ENCODE peak calls at places on chromosome 7, in six cellular contexts. T, X, P, S, N and V are unnamed samples.

GRCh38 chr7:77516085-77516484 is 21.0 kb upstream of the PTPN12 start:
- DNase-seq in T (no peak), X (no peak), P (no peak), S (no peak), N (no peak), V (no peak)

GRCh38 chr7:139909379-139910050 is 80.5 kb downstream of the TBXAS1 start:
- DNase-seq in T (no peak), X (peak; percentile 71), P (peak; percentile 77), S (no peak), N (no peak), V (peak; percentile 53)

GRCh38 chr7:30805081-30805691 is 34.0 kb downstream of the MINDY4 start:
- DNase-seq in T (no peak), X (no peak), P (no peak), S (no peak), N (no peak), V (no peak)

GRCh38 chr7:136533732-136534131 is 334.7 kb upstream of the CHRM2 start:
- DNase-seq in T (no peak), X (no peak), P (no peak), S (no peak), N (no peak), V (no peak)

GRCh38 chr7:154927624-154928125 is 75.2 kb downstream of the PAXIP1 start:
- DNase-seq in T (peak; percentile 87), X (peak; percentile 92), P (peak; percentile 87), S (no peak), N (peak; percentile 88), V (peak; percentile 94)

GRCh38 chr7:158028290-158028941 is 559.2 kb downstream of the PTPRN2 start:
- DNase-seq in T (peak; percentile 35), X (no peak), P (no peak), S (no peak), N (peak; percentile 79), V (no peak)

GRCh38 chr7:158329686-158330085 is 257.9 kb downstream of the PTPRN2 start:
- DNase-seq in T (no peak), X (no peak), P (no peak), S (no peak), N (no peak), V (no peak)

GRCh38 chr7:154902600-154903082 is 100.3 kb downstream of the PAXIP1 start:
- DNase-seq in T (no peak), X (no peak), P (no peak), S (no peak), N (no peak), V (no peak)

DNA sequence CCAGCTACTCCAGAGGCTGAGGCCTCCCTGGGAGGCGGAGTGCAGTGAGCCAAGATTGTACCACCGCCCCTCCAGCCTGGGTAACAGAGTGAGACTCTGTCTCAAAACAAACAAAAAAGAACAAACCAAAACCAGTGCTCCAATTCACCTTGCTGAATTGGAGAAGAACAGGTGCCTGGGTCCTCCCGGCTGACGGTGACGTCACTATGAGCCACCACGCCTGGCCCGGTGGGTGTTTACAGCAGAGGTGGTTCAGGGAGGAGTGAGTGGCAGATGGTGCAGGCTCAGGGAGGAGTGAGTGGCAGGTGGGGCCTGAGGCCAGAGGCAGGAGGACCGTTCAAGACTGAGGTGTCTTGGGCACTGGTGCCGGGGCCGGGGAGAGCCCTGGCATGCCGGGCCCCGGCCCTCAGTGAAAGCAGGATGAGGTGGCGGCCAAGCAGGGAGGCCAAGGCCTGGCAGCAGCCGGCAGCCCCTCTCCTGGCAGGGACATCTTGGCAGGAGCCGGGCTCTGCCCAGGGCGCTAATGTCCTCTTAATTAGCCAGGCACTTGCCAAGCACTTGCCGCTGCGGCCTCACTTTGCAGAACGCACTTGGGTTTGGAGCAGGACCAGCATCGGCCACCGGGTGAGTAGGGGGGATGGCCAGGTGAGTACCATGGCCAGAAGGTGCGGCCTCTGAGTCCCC is 162.8 kb upstream of the TNRC18 start:
- DNase-seq in T (no peak), X (no peak), P (no peak), S (no peak), N (no peak), V (peak; percentile 70)
- TF ChIP-seq CTCF in T (no peak), X (no peak), P (no peak), S (no peak), N (no peak), V (no peak)

GRCh38 chr7:150453892-150454291 is 3.5 kb downstream of the GIMAP8 start:
- DNase-seq in T (no peak), X (no peak), P (no peak), S (no peak), N (no peak), V (no peak)

GRCh38 chr7:150453186-150453585 is 2.8 kb downstream of the GIMAP8 start:
- DNase-seq in T (no peak), X (no peak), P (no peak), S (no peak), N (no peak), V (no peak)

GRCh38 chr7:150450491-150450992 is at the start of gene GIMAP8:
- DNase-seq in T (peak; percentile 48), X (no peak), P (no peak), S (peak; percentile 78), N (peak; percentile 42), V (no peak)

GRCh38 chr7:150451097-150451793 is 815 bp downstream of the GIMAP8 start:
- DNase-seq in T (peak; percentile 57), X (no peak), P (no peak), S (peak; percentile 74), N (no peak), V (no peak)

DNA sequence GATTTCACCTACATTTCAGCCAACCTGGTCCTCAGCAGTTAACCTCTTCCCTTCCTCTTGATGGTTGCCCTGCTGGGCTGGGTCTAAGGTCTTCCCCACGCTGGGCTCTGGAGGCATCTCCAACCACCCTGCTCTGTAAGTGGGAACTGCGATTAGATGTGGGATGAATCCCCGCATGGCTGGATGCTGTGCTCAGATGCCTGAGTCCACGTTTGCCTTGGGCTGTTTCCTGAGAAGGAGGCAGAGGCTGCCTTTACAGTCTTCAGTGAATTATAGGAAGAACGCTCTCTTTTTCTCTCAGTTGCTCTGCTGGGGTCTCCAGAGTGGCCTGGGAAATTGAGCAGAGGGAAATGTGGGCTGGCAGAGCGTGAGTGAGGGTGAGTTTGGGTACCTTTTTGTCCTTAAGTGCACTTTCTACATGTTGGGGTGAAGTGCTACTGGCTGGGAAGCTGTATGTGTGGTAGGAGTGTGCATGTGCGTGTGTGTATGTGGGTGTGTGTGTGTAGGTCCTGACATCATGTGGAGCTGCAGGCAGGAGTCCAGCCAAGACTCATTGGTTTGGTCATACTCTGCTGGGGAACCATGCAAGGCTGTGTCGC is 1.5 kb downstream of the GIMAP8 start:
- DNase-seq in T (no peak), X (no peak), P (no peak), S (no peak), N (no peak), V (no peak)
- H3K4me3 ChIP-seq in T (peak overlapping the region; percentile 26), X (no peak overlapping the region), P (no peak overlapping the region), S (peak overlapping the region; percentile 41), N (peak overlapping the region; percentile 36), V (no peak overlapping the region)

DNA sequence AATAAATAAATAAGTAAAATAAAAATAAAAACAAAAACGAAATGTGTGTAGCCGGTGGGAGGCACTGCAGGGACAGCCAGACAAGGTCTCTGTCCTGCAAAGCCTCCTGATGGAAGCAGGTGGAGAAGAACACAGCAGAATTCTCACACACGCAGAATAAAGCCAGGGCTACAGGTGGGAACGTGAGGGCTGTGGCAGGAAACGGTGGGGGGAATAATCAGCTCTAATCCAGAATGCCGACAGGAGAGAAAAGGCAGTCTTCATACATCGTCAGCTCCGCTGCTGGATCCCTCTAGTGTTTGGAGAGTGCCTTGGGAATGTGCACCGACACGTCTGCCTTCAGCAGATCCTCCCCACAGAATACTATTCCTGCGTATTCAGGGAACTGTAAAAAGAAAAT is 6.8 kb upstream of the SNX8 start:
- DNase-seq in T (no peak), X (peak; percentile 67), P (peak; percentile 22), S (no peak), N (no peak), V (peak; percentile 74)
- TF ChIP-seq CTCF in T (no peak), X (peak; percentile 25), P (no peak), S (no peak), N (no peak), V (peak; percentile 60)

DNA sequence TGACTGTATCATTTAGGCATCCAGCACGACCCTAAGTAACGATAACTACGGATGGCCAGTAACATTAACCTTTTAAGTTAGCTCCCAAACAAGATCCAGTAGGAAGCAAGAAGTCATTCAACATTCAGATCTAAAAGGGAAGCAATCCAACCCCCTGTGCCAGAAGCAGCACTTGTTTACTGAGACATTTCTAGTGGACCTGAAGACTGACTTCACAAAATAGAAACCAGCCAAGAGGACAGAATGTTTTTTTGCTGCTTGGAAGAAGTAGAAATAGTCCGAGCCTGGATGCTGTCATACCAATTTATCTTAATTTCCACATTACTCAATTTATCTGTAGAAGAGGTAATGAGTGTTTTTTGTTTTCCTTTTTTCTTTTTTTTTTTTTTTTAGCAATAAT is 88.0 kb upstream of the CTTNBP2 start:
- DNase-seq in T (no peak), X (no peak), P (no peak), S (no peak), N (no peak), V (no peak)
- H3K4me3 ChIP-seq in T (no peak overlapping the region), X (no peak overlapping the region), P (no peak overlapping the region), S (no peak overlapping the region), N (no peak overlapping the region), V (no peak overlapping the region)

GRCh38 chr7:152553671-152554317 is 118.0 kb upstream of the KMT2C start:
- DNase-seq in T (no peak), X (no peak), P (no peak), S (no peak), N (no peak), V (no peak)
- TF ChIP-seq CTCF in T (no peak), X (no peak), P (no peak), S (no peak), N (no peak), V (no peak)

GRCh38 chr7:97026705-97027426 is 2.2 kb upstream of the DLX5 start:
- DNase-seq in T (no peak), X (no peak), P (no peak), S (no peak), N (no peak), V (no peak)
- H3K4me3 ChIP-seq in T (peak overlapping the region; percentile 0), X (peak overlapping the region; percentile 56), P (no peak overlapping the region), S (no peak overlapping the region), N (peak overlapping the region; percentile 24), V (peak overlapping the region; percentile 29)

DNA sequence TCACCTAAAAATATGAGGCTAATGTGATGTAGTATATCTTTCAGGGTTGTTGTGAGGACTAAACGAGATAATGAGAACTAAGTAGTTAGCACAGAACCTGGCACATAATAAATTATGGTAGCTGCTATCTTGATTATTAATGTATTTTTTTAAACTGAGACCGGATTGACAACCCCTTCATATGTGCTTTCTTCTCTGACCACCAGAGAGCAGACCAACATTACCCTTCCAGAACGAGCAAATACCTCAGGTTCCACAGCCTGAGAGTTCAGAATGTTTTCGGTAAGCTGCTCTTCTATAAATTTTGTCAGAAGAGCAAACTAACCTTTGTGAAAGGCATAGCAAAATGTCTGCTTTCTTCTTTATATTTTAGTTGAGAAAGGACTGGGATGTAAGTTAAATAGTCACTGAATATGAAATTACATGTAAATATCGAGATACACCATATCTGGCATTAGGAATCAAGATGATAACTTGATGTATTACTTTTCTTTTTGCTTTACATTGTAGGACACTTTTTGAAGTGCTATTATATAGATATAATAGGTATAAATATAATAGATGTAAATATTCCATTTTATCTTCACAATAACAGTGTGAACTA is 13.6 kb upstream of the BPGM start:
- DNase-seq in T (no peak), X (peak; percentile 82), P (peak; percentile 69), S (no peak), N (no peak), V (peak; percentile 77)
- TF ChIP-seq CTCF in T (peak; percentile 47), X (peak; percentile 59), P (peak; percentile 75), S (peak; percentile 58), N (peak; percentile 56), V (peak; percentile 69)

DNA sequence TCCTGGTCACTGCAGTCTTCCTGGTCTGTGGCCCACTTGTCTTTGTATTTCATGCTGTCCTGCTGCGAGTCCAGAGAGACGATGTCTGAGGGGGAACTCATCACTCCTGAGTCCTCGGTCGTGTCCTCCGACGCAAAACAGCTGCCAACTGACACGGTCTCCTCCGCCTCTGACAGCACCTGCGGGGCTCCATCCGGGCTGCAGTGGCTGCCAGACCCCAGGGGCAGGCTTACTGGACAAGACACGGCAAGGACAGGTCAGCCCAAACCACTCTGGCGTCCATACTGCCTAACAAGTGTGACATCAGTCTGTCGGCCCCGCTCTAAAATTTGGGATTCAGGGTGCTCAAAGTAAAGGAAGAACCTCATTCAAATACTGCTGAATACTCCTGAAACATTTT is 260.8 kb upstream of the GRB10 start:
- DNase-seq in T (no peak), X (no peak), P (no peak), S (no peak), N (no peak), V (no peak)
- H3K4me3 ChIP-seq in T (no peak overlapping the region), X (no peak overlapping the region), P (no peak overlapping the region), S (no peak overlapping the region), N (no peak overlapping the region), V (no peak overlapping the region)